ENCODE peak calls at places on chromosomes 7 and 10, in ten cellular contexts. M is left ventricle myocardium inferior, N is breast epithelium, B is pancreas, C is IMR-90, I is astrocyte, P is lower lobe of right lung, Q is uterus, Z is neural progenitor cell, A is heart left ventricle. K is an unnamed sample.

GRCh38 chr7:14376711-14377110 is 387.2 kb upstream of the ETV1 start:
- DNase-seq in I (no peak), A (no peak), P (no peak), B (no peak), Z (peak; percentile 3), Q (no peak), N (no peak), M (no peak), C (no peak), K (no peak)

GRCh38 chr7:54858008-54858692 is 99.1 kb upstream of the SEC61G start:
- DNase-seq in I (no peak), P (no peak), B (no peak), A (no peak), Z (peak; percentile 63), Q (no peak), N (no peak), C (no peak), M (no peak), K (no peak)

GRCh38 chr7:2045559-2046405 is 187.0 kb downstream of the MAD1L1 start:
- DNase-seq in N (no peak), P (peak; percentile 34), C (no peak), A (no peak), Q (no peak), M (peak; percentile 12), B (peak; percentile 49), Z (no peak), I (no peak), K (no peak)

GRCh38 chr10:77188511-77188910 is 449.1 kb downstream of the KCNMA1 start:
- DNase-seq in I (no peak), M (no peak), C (peak; percentile 61), A (no peak), Z (no peak), B (no peak), N (no peak), P (no peak), Q (no peak), K (no peak)

GRCh38 chr10:70378122-70378521 is 4.3 kb downstream of the LRRC20 start:
- DNase-seq in Z (no peak), C (peak; percentile 95), M (no peak), N (no peak), B (no peak), P (no peak), A (no peak), Q (no peak), I (peak; percentile 97), K (no peak)

GRCh38 chr7:3747452-3747851 is 446.4 kb downstream of the SDK1 start:
- DNase-seq in C (no peak), A (no peak), M (no peak), P (no peak), Z (no peak), Q (no peak), I (no peak), N (no peak), B (no peak), K (no peak)

GRCh38 chr7:16615234-16615633 is 30.3 kb downstream of the ANKMY2 start:
- DNase-seq in M (no peak), I (no peak), Z (peak; percentile 67), N (no peak), C (no peak), P (no peak), Q (no peak), A (no peak), B (no peak), K (no peak)

GRCh38 chr7:95264225-95264927 is 60.0 kb downstream of the PON1 start:
- DNase-seq in Q (no peak), P (no peak), N (no peak), M (no peak), Z (no peak), C (peak; percentile 41), A (no peak), I (peak; percentile 77), B (no peak), K (no peak)

DNA sequence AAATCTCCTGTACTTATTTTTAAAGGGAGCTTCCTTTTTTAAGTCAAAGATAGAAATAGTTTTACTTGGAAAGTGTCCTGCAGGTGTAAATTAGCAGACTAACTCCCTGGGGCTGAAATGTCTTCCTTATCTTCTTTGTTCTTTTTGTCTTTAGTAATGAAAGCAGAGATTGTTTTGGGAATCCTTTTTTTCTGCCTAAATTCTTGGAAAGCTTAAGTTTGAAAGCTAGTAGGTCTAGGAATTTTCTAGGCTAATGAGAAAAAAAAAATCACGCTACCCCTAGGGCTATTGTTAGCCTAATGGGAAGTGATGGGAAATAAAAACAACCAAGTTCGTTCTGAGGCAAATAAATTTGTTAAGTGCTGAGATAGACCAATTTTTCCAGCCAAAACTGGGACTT is 139.1 kb upstream of the CSTF2T start:
- DNase-seq in A (no peak), P (no peak), B (no peak), Q (no peak), C (no peak), M (no peak), N (no peak), Z (peak; percentile 59), I (no peak), K (no peak)
- H3K4me3 ChIP-seq in A (no peak overlapping the region), P (no peak overlapping the region), B (no peak overlapping the region), Q (no peak overlapping the region), C (no peak overlapping the region), M (no peak overlapping the region), N (no peak overlapping the region), Z (peak overlapping the region; percentile 4), I (no peak overlapping the region), K (no peak overlapping the region)

GRCh38 chr10:60660625-60661024 is 117.7 kb upstream of the CDK1 start:
- DNase-seq in C (no peak), I (no peak), N (no peak), B (no peak), Q (no peak), Z (no peak), A (no peak), M (no peak), P (no peak), K (no peak)

GRCh38 chr10:60661627-60662026 is 116.7 kb upstream of the CDK1 start:
- DNase-seq in Z (no peak), P (no peak), N (no peak), A (no peak), Q (no peak), B (no peak), I (peak; percentile 71), M (no peak), C (peak; percentile 60), K (no peak)

GRCh38 chr10:60663850-60664249 is 114.4 kb upstream of the CDK1 start:
- DNase-seq in M (no peak), Z (no peak), N (no peak), Q (no peak), P (no peak), I (no peak), B (no peak), A (no peak), C (no peak), K (no peak)

GRCh38 chr10:60664859-60665258 is 113.4 kb upstream of the CDK1 start:
- DNase-seq in B (no peak), N (no peak), C (peak; percentile 5), P (no peak), A (no peak), I (no peak), M (no peak), Q (no peak), Z (no peak), K (no peak)

DNA sequence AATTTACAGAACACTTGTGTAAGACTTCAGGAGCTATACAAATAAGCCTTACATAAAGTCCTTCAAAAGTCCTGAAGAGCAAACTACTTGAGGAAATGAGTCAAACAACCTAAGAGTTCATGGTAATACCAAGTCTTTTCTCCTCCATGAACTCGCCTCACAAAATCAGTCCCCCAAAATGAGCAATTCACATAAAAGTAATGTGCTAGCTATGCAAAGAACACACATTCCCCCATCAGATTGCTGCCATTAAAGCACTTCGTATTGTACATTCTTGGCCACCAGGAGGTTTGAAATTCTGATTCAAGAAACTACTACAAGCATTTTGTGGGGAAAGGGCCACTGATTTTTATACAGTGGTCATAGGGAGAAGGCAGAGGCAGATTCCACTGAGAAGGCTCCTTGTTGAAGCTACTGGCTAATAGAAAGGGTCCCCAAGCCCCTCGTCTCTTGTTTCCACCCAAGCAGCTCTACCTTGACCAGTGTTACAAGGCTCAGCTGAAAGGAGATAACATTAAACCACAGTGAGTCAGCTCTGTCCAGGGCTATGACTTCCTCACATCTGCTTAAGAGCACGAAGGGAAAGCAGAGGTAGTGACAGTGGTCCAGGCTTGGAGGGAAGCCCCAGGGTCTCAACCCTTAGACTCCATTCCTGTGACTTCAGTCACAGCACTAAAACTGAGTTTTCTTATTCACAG is 115.2 kb upstream of the CDK1 start:
- DNase-seq in B (no peak), A (no peak), N (no peak), Q (no peak), P (no peak), M (no peak), I (peak; percentile 70), Z (no peak), C (peak; percentile 47), K (no peak)
- TF ChIP-seq CTCF in B (no peak), A (no peak), N (no peak), Q (no peak), P (no peak), M (no peak), I (peak; percentile 20), Z (peak; percentile 7), C (no peak), K (no peak)

GRCh38 chr10:100282907-100283306 is 3.6 kb downstream of the BLOC1S2 start:
- DNase-seq in B (no peak), M (no peak), N (no peak), Z (no peak), A (no peak), P (no peak), I (no peak), Q (no peak), C (no peak), K (no peak)

GRCh38 chr10:100291356-100291755 is 4.9 kb upstream of the BLOC1S2 start:
- DNase-seq in Q (no peak), M (no peak), I (no peak), P (no peak), Z (no peak), B (no peak), A (no peak), N (no peak), C (no peak), K (no peak)

GRCh38 chr10:100287756-100288155 is 1.3 kb upstream of the BLOC1S2 start:
- DNase-seq in A (no peak), C (no peak), P (no peak), N (no peak), B (no peak), I (no peak), Q (no peak), M (no peak), Z (no peak), K (no peak)

DNA sequence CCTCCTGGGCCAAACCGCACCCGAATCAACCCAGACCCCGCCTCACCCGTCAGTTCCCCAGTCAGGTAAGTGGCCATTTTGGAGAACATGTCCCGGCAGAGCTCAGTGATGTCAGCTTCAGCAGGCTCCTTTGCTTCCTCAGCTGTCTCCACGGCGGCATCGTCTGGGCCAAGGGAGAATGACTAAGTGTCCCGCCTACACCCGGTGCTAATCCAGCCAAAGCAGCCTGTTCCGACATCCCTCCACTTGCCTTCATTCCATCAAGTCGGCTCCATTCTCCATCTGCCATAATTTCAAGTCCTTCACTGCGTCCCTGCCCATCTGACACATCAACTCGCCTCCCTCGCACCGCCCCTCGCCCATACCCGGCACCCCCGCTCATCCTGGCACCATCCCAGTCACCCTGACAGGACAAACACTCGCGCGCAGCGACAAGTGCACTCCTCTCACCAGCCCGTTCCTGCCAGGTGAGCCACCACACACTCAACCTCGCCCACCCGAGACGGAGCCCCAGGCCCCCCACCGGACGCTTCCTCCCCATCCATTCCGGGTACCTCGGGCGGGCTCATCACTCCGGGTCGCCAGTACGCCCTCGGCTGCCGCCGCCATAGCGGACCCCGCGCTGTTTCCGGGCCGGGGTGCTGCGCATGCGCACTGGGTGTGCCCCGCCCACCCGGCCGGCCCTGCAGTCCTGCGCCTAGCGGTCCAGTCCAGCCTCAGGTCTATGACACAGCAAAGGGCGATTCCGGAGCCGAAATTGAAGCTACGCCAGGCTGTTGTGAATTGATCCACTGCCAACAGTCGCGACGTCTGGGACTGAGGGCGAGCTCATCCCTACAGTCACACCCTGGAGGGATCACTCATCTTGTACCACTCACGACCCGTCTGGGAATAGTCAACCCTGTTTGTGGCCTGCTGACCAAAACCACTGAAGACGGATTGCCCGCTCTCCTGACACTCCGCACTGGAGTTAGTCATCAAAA is at the start of gene BLOC1S2:
- DNase-seq in P (peak; percentile 90), Q (peak; percentile 88), B (peak; percentile 95), C (peak; percentile 92), N (peak; percentile 83), M (peak; percentile 88), Z (peak; percentile 90), I (peak; percentile 89), A (peak; percentile 86), K (peak; percentile 93)
- H3K27ac ChIP-seq in P (peak within 1 kb of the TSS; percentile 94), Q (peak within 1 kb of the TSS; percentile 86), B (peak within 1 kb of the TSS; percentile 74), C (peak within 1 kb of the TSS; percentile 86), N (peak within 1 kb of the TSS; percentile 98), M (peak within 1 kb of the TSS; percentile 93), Z (peak within 1 kb of the TSS; percentile 8), I (peak within 1 kb of the TSS; percentile 90), A (peak within 1 kb of the TSS; percentile 94), K (peak within 1 kb of the TSS; percentile 99)

GRCh38 chr7:150739045-150739432 is 1.8 kb downstream of the GIMAP5 start:
- DNase-seq in P (no peak), B (no peak), A (no peak), C (no peak), Q (no peak), I (no peak), N (no peak), Z (no peak), M (no peak), K (no peak)

GRCh38 chr7:150736864-150737263 is 354 bp upstream of the GIMAP5 start:
- DNase-seq in C (no peak), Z (no peak), M (no peak), I (no peak), P (no peak), B (no peak), Q (no peak), A (no peak), N (no peak), K (no peak)

GRCh38 chr7:150738092-150739044 is 1.1 kb downstream of the GIMAP5 start:
- DNase-seq in M (no peak), A (no peak), Z (no peak), B (no peak), I (no peak), N (no peak), Q (no peak), P (no peak), C (no peak), K (no peak)

GRCh38 chr7:150735596-150736358 is 1.4 kb upstream of the GIMAP5 start:
- DNase-seq in A (no peak), B (no peak), Q (no peak), P (no peak), Z (peak; percentile 49), M (no peak), C (no peak), N (no peak), I (no peak), K (no peak)

DNA sequence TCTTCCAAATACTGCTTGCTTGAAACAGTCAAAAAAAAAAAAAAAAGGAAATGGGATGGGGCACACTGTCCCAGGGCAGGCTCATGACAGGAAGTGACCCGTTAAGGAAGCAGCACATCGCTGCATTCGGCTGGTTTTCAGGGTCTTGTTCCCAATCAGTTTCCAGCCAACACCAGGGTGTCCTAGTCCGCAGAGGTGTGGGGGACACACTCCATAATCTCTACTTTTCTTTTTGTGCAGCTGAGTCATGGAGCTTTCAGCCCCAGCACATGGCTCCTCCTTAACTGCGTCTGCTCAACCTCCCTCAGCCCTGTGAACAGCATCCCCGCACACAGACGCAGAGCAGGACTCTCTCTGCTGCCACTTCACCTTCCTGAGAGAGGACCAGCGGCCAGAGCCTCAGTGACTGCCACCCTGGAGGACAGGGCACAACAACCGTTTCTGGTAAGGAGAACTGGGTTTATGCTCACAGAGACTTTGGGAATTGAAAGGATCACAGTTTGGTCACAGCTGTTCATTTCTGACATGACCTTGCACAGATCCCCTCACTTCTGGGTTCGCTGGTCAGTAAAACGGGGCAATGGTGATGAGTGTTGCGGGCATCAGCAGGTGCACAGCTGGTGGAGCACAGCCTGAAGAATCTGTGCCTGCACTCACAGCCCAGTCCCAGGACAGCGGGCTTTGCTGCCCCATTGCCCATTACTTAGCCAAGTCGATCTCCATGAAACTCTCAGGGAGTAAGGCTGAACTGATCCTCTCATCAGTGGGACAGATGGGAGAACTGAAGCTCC is at the start of gene GIMAP5:
- DNase-seq in N (no peak), A (peak; percentile 55), Q (no peak), Z (no peak), I (no peak), B (no peak), P (no peak), M (no peak), C (no peak), K (no peak)
- H3K4me3 ChIP-seq in N (peak within 1 kb of the TSS; percentile 43), A (peak within 1 kb of the TSS; percentile 47), Q (peak within 1 kb of the TSS; percentile 16), Z (no peak within 1 kb of the TSS), I (no peak within 1 kb of the TSS), B (peak within 1 kb of the TSS; percentile 34), P (peak within 1 kb of the TSS; percentile 68), M (peak within 1 kb of the TSS; percentile 70), C (no peak within 1 kb of the TSS), K (peak within 1 kb of the TSS; percentile 71)

K was measured in coronary artery.